ENCODE peak calls at places on chromosomes 3 and 15, in five cellular contexts. One of them, this sample, is unnamed.

GRCh38 chr3:14511971-14512943 is 27.9 kb downstream of the GRIP2 start:
- DNase-seq in progenitor cell of endocrine pancreas: no peak
- DNase-seq in astrocyte: no peak
- DNase-seq in IMR-90: no peak
- DNase-seq in foreskin fibroblast: no peak
- DNase-seq in this sample: no peak

GRCh38 chr3:39814007-39814406 is 4.6 kb downstream of the MYRIP start:
- DNase-seq in progenitor cell of endocrine pancreas: no peak
- DNase-seq in astrocyte: peak; percentile 49
- DNase-seq in IMR-90: no peak
- DNase-seq in foreskin fibroblast: peak; percentile 91
- DNase-seq in this sample: peak; percentile 74

GRCh38 chr3:161500057-161500836 is 3.6 kb downstream of the OTOL1 start:
- DNase-seq in progenitor cell of endocrine pancreas: no peak
- DNase-seq in astrocyte: no peak
- DNase-seq in IMR-90: no peak
- DNase-seq in foreskin fibroblast: no peak
- DNase-seq in this sample: peak; percentile 1

GRCh38 chr15:48059786-48060185 is 61.0 kb upstream of the SLC24A5 start:
- DNase-seq in progenitor cell of endocrine pancreas: no peak
- DNase-seq in astrocyte: peak; percentile 47
- DNase-seq in IMR-90: peak; percentile 14
- DNase-seq in foreskin fibroblast: peak; percentile 11
- DNase-seq in this sample: peak; percentile 39

GRCh38 chr15:61122624-61123375 is 106.3 kb downstream of the RORA start:
- DNase-seq in progenitor cell of endocrine pancreas: no peak
- DNase-seq in astrocyte: no peak
- DNase-seq in IMR-90: no peak
- DNase-seq in foreskin fibroblast: no peak
- DNase-seq in this sample: no peak

GRCh38 chr3:21540265-21540664 is 210.7 kb downstream of the ZNF385D start:
- DNase-seq in progenitor cell of endocrine pancreas: no peak
- DNase-seq in astrocyte: no peak
- DNase-seq in IMR-90: no peak
- DNase-seq in foreskin fibroblast: no peak
- DNase-seq in this sample: no peak

GRCh38 chr3:20054549-20054987 is 14.3 kb downstream of the KAT2B start:
- DNase-seq in progenitor cell of endocrine pancreas: no peak
- DNase-seq in astrocyte: peak; percentile 78
- DNase-seq in IMR-90: peak; percentile 78
- DNase-seq in foreskin fibroblast: peak; percentile 94
- DNase-seq in this sample: peak; percentile 88

GRCh38 chr3:17770682-17771081 is 28.3 kb upstream of the TBC1D5 start:
- DNase-seq in progenitor cell of endocrine pancreas: no peak
- DNase-seq in astrocyte: no peak
- DNase-seq in IMR-90: no peak
- DNase-seq in foreskin fibroblast: no peak
- DNase-seq in this sample: no peak

GRCh38 chr3:161560006-161560637 is 63.5 kb downstream of the OTOL1 start:
- DNase-seq in progenitor cell of endocrine pancreas: peak; percentile 41
- DNase-seq in astrocyte: peak; percentile 18
- DNase-seq in IMR-90: peak; percentile 7
- DNase-seq in foreskin fibroblast: peak; percentile 82
- DNase-seq in this sample: peak; percentile 59

GRCh38 chr3:25563601-25564000 is 101.1 kb downstream of the TOP2B start:
- DNase-seq in progenitor cell of endocrine pancreas: no peak
- DNase-seq in astrocyte: peak; percentile 50
- DNase-seq in IMR-90: peak; percentile 41
- DNase-seq in foreskin fibroblast: no peak
- DNase-seq in this sample: no peak

GRCh38 chr3:149547954-149548728 is 73.6 kb downstream of the TM4SF4 start:
- DNase-seq in progenitor cell of endocrine pancreas: no peak
- DNase-seq in astrocyte: peak; percentile 95
- DNase-seq in IMR-90: peak; percentile 90
- DNase-seq in foreskin fibroblast: peak; percentile 85
- DNase-seq in this sample: peak; percentile 92

GRCh38 chr3:6112546-6112945 is 748.4 kb upstream of the GRM7 start:
- DNase-seq in progenitor cell of endocrine pancreas: no peak
- DNase-seq in astrocyte: no peak
- DNase-seq in IMR-90: no peak
- DNase-seq in foreskin fibroblast: no peak
- DNase-seq in this sample: no peak

GRCh38 chr3:166071-166470 is 30.5 kb upstream of the CHL1 start:
- DNase-seq in progenitor cell of endocrine pancreas: no peak
- DNase-seq in astrocyte: peak; percentile 1
- DNase-seq in IMR-90: no peak
- DNase-seq in foreskin fibroblast: no peak
- DNase-seq in this sample: no peak

GRCh38 chr3:160417311-160417710 is 17.9 kb downstream of the SMC4 start:
- DNase-seq in progenitor cell of endocrine pancreas: no peak
- DNase-seq in astrocyte: no peak
- DNase-seq in IMR-90: no peak
- DNase-seq in foreskin fibroblast: no peak
- DNase-seq in this sample: no peak

GRCh38 chr3:113441051-113441770 is at the start of gene CFAP44:
- DNase-seq in progenitor cell of endocrine pancreas: peak; percentile 69
- DNase-seq in astrocyte: peak; percentile 45
- DNase-seq in IMR-90: peak; percentile 52
- DNase-seq in foreskin fibroblast: peak; percentile 83
- DNase-seq in this sample: peak; percentile 79

GRCh38 chr3:37703633-37704032 is 158.0 kb upstream of the CTDSPL start:
- DNase-seq in progenitor cell of endocrine pancreas: no peak
- DNase-seq in astrocyte: peak; percentile 14
- DNase-seq in IMR-90: peak; percentile 18
- DNase-seq in foreskin fibroblast: peak; percentile 28
- DNase-seq in this sample: peak; percentile 7

GRCh38 chr15:44713006-44713966 is 2.0 kb downstream of the B2M start:
- DNase-seq in progenitor cell of endocrine pancreas: no peak
- DNase-seq in astrocyte: peak; percentile 11
- DNase-seq in IMR-90: peak; percentile 43
- DNase-seq in foreskin fibroblast: peak; percentile 58
- DNase-seq in this sample: peak; percentile 56

GRCh38 chr3:161854232-161854771 is 357.7 kb downstream of the OTOL1 start:
- DNase-seq in progenitor cell of endocrine pancreas: no peak
- DNase-seq in astrocyte: peak; percentile 87
- DNase-seq in IMR-90: peak; percentile 70
- DNase-seq in foreskin fibroblast: peak; percentile 66
- DNase-seq in this sample: peak; percentile 85

GRCh38 chr15:62803856-62804400 is 238.6 kb upstream of the TPM1 start:
- DNase-seq in progenitor cell of endocrine pancreas: no peak
- DNase-seq in astrocyte: no peak
- DNase-seq in IMR-90: no peak
- DNase-seq in foreskin fibroblast: no peak
- DNase-seq in this sample: no peak

GRCh38 chr3:32423956-32424558 is 32.4 kb downstream of the CMTM7 start:
- DNase-seq in progenitor cell of endocrine pancreas: no peak
- DNase-seq in astrocyte: no peak
- DNase-seq in IMR-90: no peak
- DNase-seq in foreskin fibroblast: no peak
- DNase-seq in this sample: no peak

GRCh38 chr3:38479431-38480092 is 16.6 kb upstream of the EXOG start:
- DNase-seq in progenitor cell of endocrine pancreas: peak; percentile 29
- DNase-seq in astrocyte: no peak
- DNase-seq in IMR-90: peak; percentile 62
- DNase-seq in foreskin fibroblast: peak; percentile 87
- DNase-seq in this sample: peak; percentile 81

GRCh38 chr3:126468028-126468891 is 7.4 kb downstream of the ZXDC start:
- DNase-seq in progenitor cell of endocrine pancreas: no peak
- DNase-seq in astrocyte: no peak
- DNase-seq in IMR-90: peak; percentile 11
- DNase-seq in foreskin fibroblast: peak; percentile 59
- DNase-seq in this sample: peak; percentile 26

GRCh38 chr3:8279476-8279875 is 222.1 kb upstream of the LMCD1 start:
- DNase-seq in progenitor cell of endocrine pancreas: no peak
- DNase-seq in astrocyte: no peak
- DNase-seq in IMR-90: no peak
- DNase-seq in foreskin fibroblast: no peak
- DNase-seq in this sample: no peak

GRCh38 chr3:131216801-131217200 is 164.8 kb upstream of the NUDT16 start:
- DNase-seq in progenitor cell of endocrine pancreas: no peak
- DNase-seq in astrocyte: peak; percentile 83
- DNase-seq in IMR-90: peak; percentile 50
- DNase-seq in foreskin fibroblast: peak; percentile 86
- DNase-seq in this sample: peak; percentile 84

GRCh38 chr3:167575000-167575399 is 78.7 kb downstream of the WDR49 start:
- DNase-seq in progenitor cell of endocrine pancreas: no peak
- DNase-seq in astrocyte: no peak
- DNase-seq in IMR-90: no peak
- DNase-seq in foreskin fibroblast: no peak
- DNase-seq in this sample: no peak

GRCh38 chr3:177973241-177973840 is 562.9 kb upstream of the KCNMB2 start:
- DNase-seq in progenitor cell of endocrine pancreas: no peak
- DNase-seq in astrocyte: peak; percentile 47
- DNase-seq in IMR-90: peak; percentile 59
- DNase-seq in foreskin fibroblast: peak; percentile 67
- DNase-seq in this sample: peak; percentile 29

GRCh38 chr15:33553157-33553556 is 242.4 kb downstream of the RYR3 start:
- DNase-seq in progenitor cell of endocrine pancreas: no peak
- DNase-seq in astrocyte: no peak
- DNase-seq in IMR-90: no peak
- DNase-seq in foreskin fibroblast: no peak
- DNase-seq in this sample: no peak

GRCh38 chr15:76390571-76390970 is 54.0 kb downstream of the ISL2 start:
- DNase-seq in progenitor cell of endocrine pancreas: no peak
- DNase-seq in astrocyte: no peak
- DNase-seq in IMR-90: no peak
- DNase-seq in foreskin fibroblast: no peak
- DNase-seq in this sample: no peak

GRCh38 chr15:63895194-63895593 is 61.4 kb upstream of the HERC1 start:
- DNase-seq in progenitor cell of endocrine pancreas: no peak
- DNase-seq in astrocyte: no peak
- DNase-seq in IMR-90: no peak
- DNase-seq in foreskin fibroblast: no peak
- DNase-seq in this sample: no peak

GRCh38 chr3:145776782-145777408 is 384.1 kb downstream of the PLOD2 start:
- DNase-seq in progenitor cell of endocrine pancreas: peak; percentile 23
- DNase-seq in astrocyte: peak; percentile 40
- DNase-seq in IMR-90: peak; percentile 54
- DNase-seq in foreskin fibroblast: peak; percentile 83
- DNase-seq in this sample: peak; percentile 87
- TF ChIP-seq CTCF in progenitor cell of endocrine pancreas: peak; percentile 70
- TF ChIP-seq CTCF in astrocyte: peak; percentile 78
- TF ChIP-seq CTCF in IMR-90: peak; percentile 53
- TF ChIP-seq CTCF in foreskin fibroblast: peak; percentile 60
- TF ChIP-seq CTCF in this sample: peak; percentile 81

GRCh38 chr3:174000675-174001074 is 603.1 kb downstream of the NLGN1 start:
- DNase-seq in progenitor cell of endocrine pancreas: no peak
- DNase-seq in astrocyte: no peak
- DNase-seq in IMR-90: no peak
- DNase-seq in foreskin fibroblast: no peak
- DNase-seq in this sample: no peak

DNA sequence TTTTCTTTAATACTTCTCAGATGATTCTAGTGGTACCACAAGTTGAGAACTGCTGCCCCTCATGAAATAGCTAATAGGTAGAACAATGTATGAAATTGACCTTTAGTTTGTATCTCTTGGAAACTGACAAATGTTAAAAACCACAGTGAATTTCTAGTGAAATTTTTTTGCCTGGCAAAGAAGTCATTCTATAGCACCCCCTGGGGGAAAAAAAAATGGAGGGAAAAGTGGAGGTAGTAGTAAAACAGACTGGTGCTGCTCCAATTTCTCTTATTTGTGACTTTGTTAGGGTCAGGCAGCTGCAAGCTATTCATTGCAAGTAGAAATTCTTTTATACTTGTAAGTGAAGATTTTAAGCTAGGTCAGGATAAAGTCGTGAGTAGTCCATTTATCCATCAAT is 605.0 kb downstream of the NLGN1 start:
- DNase-seq in progenitor cell of endocrine pancreas: no peak
- DNase-seq in astrocyte: no peak
- DNase-seq in IMR-90: no peak
- DNase-seq in foreskin fibroblast: peak; percentile 36
- DNase-seq in this sample: peak; percentile 7
- TF ChIP-seq CTCF in progenitor cell of endocrine pancreas: peak; percentile 40
- TF ChIP-seq CTCF in astrocyte: peak; percentile 29
- TF ChIP-seq CTCF in IMR-90: peak; percentile 26
- TF ChIP-seq CTCF in foreskin fibroblast: no peak
- TF ChIP-seq CTCF in this sample: peak; percentile 33

DNA sequence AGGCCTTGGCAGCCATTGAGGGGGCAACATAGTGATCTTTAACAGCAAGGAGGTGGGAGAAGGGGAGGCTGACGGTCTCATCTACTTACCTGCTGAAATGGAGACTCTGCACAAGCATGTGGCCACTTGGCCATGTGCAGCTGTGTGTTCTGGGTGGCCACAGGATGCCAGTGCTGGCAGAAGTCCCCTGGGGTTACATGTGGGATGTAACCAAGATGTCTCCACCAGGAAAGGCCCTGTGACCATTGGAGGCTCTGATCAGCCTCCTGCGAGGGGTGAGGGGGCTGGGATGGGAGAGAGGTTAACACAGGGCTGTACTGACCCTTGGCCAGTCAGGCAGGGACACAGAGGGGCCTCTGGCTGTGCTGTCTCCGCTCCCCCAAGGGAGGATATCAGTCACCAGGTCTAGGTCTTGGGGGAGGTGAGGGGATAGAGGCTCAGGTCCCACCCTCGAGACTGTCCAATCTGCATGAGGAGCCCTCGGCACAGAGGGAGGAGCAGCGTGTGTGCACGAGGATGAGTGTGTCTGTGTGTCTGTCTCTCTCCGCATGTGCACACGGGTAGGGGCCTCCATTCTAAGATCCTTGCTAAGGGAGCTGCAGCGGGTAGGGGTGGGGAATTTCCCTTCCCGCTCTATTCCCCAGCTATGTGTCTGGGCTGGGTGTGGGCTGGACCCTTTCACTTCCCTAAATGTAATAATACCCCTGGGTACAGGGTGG is 19.5 kb downstream of the PRKCD start:
- DNase-seq in progenitor cell of endocrine pancreas: no peak
- DNase-seq in astrocyte: no peak
- DNase-seq in IMR-90: no peak
- DNase-seq in foreskin fibroblast: no peak
- DNase-seq in this sample: no peak
- TF ChIP-seq CTCF in progenitor cell of endocrine pancreas: no peak
- TF ChIP-seq CTCF in astrocyte: no peak
- TF ChIP-seq CTCF in IMR-90: no peak
- TF ChIP-seq CTCF in foreskin fibroblast: no peak
- TF ChIP-seq CTCF in this sample: no peak

GRCh38 chr3:69385723-69386483 is at the start of gene FRMD4B:
- DNase-seq in progenitor cell of endocrine pancreas: peak; percentile 34
- DNase-seq in astrocyte: peak; percentile 8
- DNase-seq in IMR-90: no peak
- DNase-seq in foreskin fibroblast: peak; percentile 62
- DNase-seq in this sample: peak; percentile 19
- TF ChIP-seq CTCF in progenitor cell of endocrine pancreas: peak; percentile 39
- TF ChIP-seq CTCF in astrocyte: no peak
- TF ChIP-seq CTCF in IMR-90: no peak
- TF ChIP-seq CTCF in foreskin fibroblast: no peak
- TF ChIP-seq CTCF in this sample: peak; percentile 16

This sample was measured in fibroblast of pulmonary artery.